ENCODE peak calls at places on chromosomes 4 and X, in four cellular contexts. C is hepatocyte, I is endothelial cell of umbilical vein, W is fibroblast of lung. E is an unnamed sample.

GRCh38 chrX:65932173-65933084 is 107.5 kb downstream of the VSIG4 start:
- DNase-seq in I (no peak), W (no peak), C (peak; percentile 20), E (no peak)

GRCh38 chr4:126955292-126956191 is 677.2 kb upstream of the INTU start:
- DNase-seq in C (no peak), W (no peak), I (no peak), E (no peak)

GRCh38 chr4:166003811-166004210 is 130.8 kb downstream of the TLL1 start:
- DNase-seq in W (peak; percentile 8), I (peak; percentile 7), C (no peak), E (no peak)

GRCh38 chr4:154743683-154744340 is at the start of gene LRAT:
- DNase-seq in W (no peak), C (peak; percentile 85), I (no peak), E (no peak)

GRCh38 chrX:67604979-67605703 is 61.3 kb downstream of the AR start:
- DNase-seq in C (peak; percentile 25), I (peak; percentile 73), W (peak; percentile 92), E (no peak)

GRCh38 chr4:164359881-164360280 is 394.1 kb upstream of the SMIM31 start:
- DNase-seq in C (no peak), I (no peak), W (no peak), E (no peak)

GRCh38 chrX:109714340-109714958 is 18.6 kb downstream of the ACSL4 start:
- DNase-seq in C (no peak), W (peak; percentile 87), I (peak; percentile 50), E (no peak)

GRCh38 chr4:13920901-13921300 is 293.4 kb upstream of the BOD1L1 start:
- DNase-seq in I (peak; percentile 93), C (peak; percentile 73), W (peak; percentile 100), E (no peak)

GRCh38 chrX:121245763-121246162 is 198.4 kb downstream of the GLUD2 start:
- DNase-seq in W (no peak), I (no peak), C (no peak), E (no peak)

GRCh38 chr4:86924805-86925204 is 10.0 kb upstream of the AFF1 start:
- DNase-seq in C (no peak), W (peak; percentile 69), I (peak; percentile 88), E (no peak)

GRCh38 chr4:83282049-83282535 is 2.5 kb downstream of the COQ2 start:
- DNase-seq in W (peak; percentile 39), I (peak; percentile 79), C (peak; percentile 62), E (peak; percentile 64)

DNA sequence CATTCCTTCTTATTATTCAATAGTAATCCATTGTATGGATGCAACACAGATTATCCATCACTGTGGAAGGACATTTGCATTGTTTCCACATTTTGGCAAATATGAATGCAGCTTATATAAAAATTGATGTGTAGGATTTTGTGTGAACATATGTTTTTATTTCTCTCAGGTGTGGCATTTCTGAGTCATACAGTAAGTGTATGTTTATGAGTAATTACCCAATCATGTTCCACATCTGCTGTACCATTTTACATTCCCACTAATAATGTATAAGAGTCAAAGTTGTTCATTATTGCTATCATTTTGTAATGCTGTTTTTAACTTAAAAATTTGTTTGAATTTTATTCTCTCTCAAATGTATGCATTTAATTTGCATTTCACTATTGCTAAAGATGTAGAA is 25.5 kb downstream of the MAGEA4 start:
- DNase-seq in W (no peak), C (no peak), I (no peak), E (no peak)
- H3K79me2 ChIP-seq in W (no peaks in the 10 kb centered on the region), C (no peaks in the 10 kb centered on the region), I (no peaks in the 10 kb centered on the region), E (no peaks in the 10 kb centered on the region)

DNA sequence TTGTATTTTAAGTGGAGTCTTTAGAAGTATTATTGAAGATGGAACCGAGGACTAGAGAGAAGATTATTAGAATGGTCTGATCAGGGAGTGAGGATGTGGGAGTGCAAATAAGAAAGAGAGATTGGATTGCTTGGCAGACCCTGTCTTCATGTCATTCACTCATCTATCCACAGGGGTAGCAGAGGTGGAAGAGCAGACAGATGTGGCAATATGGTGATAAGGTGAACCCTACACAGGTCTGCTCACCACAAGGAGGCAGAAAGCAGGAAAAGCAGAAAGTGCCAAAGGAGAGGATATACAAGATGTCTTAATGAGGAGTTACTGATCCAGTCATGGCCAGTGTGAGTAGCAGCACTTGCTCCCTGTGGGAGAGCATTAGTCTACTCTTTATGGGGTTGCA is 129.4 kb downstream of the MAGEE2 start:
- DNase-seq in I (no peak), W (no peak), C (no peak), E (no peak)
- H3K9me3 ChIP-seq in I (no peaks in the 10 kb centered on the region), W (no peaks in the 10 kb centered on the region), C (no peaks in the 10 kb centered on the region), E (no peaks in the 10 kb centered on the region)

GRCh38 chr4:140372607-140373327 is 679 bp upstream of the SCOC start:
- DNase-seq in C (peak; percentile 27), I (no peak), W (peak; percentile 19), E (peak; percentile 36)
- H2AFZ ChIP-seq in C (peak overlapping the region; percentile 43), I (peak overlapping the region; percentile 94), W (peak overlapping the region; percentile 73), E (peak overlapping the region; percentile 98)

GRCh38 chr4:45160932-45161331 is 434.6 kb upstream of the GNPDA2 start:
- DNase-seq in I (no peak), W (no peak), C (no peak), E (no peak)

GRCh38 chr4:45155081-45155777 is 428.9 kb upstream of the GNPDA2 start:
- DNase-seq in C (no peak), W (peak; percentile 46), I (no peak), E (no peak)
- H3K79me2 ChIP-seq in C (no peaks in the 10 kb centered on the region), W (no peaks in the 10 kb centered on the region), I (no peaks in the 10 kb centered on the region), E (no peaks in the 10 kb centered on the region)

E was measured in DND-41.